ENCODE peak calls at places on chromosomes 7 and 10, in four cellular contexts. F is effector memory CD4-positive, alpha-beta T cell; T is kidney tubule cell; D is activated naive CD8-positive, alpha-beta T cell treated with anti-CD3 and anti-CD28 coated beads, Interleukin-2, amount 10 ng/mL, durations not matched to agents 7 days and 5 days. B is an unnamed sample.

GRCh38 chr7:112580717-112581435 is 100.1 kb downstream of the LSMEM1 start:
- DNase-seq in F (no peak), T (no peak), D (no peak), B (no peak)

GRCh38 chr7:3196629-3197028 is 104.4 kb upstream of the SDK1 start:
- DNase-seq in F (no peak), T (no peak), D (no peak), B (no peak)

GRCh38 chr10:126969310-126969709 is 64.1 kb downstream of the DOCK1 start:
- DNase-seq in F (no peak), T (peak), D (no peak), B (no peak)

GRCh38 chr10:75202321-75203096 is 8.1 kb upstream of the VDAC2 start:
- DNase-seq in F (no peak), T (peak), D (no peak), B (no peak)

GRCh38 chr10:99661370-99661749 is 2.1 kb downstream of the ENTPD7 start:
- DNase-seq in F (no peak), T (peak), D (no peak), B (no peak)

GRCh38 chr7:139870406-139870805 is 41.3 kb downstream of the TBXAS1 start:
- DNase-seq in F (no peak), T (no peak), D (no peak), B (no peak)

GRCh38 chr7:151351967-151352366 is 10.4 kb downstream of the NUB1 start:
- DNase-seq in F (peak), T (no peak), D (peak), B (no peak)

GRCh38 chr7:115232041-115232440 is 310.1 kb downstream of the MDFIC start:
- DNase-seq in F (no peak), T (no peak), D (no peak), B (no peak)

GRCh38 chr10:63365976-63366765 is 99.6 kb downstream of the JMJD1C start:
- DNase-seq in F (no peak), T (peak), D (no peak), B (no peak)

GRCh38 chr10:129085821-129086220 is 381.2 kb upstream of the MGMT start:
- DNase-seq in F (no peak), T (peak), D (no peak), B (no peak)

GRCh38 chr10:76190871-76191270 is 759.4 kb downstream of the LRMDA start:
- DNase-seq in F (no peak), T (peak), D (no peak), B (no peak)

GRCh38 chr7:144936314-144936713 is 100.5 kb upstream of the TPK1 start:
- DNase-seq in F (no peak), T (peak), D (no peak), B (no peak)

GRCh38 chr7:40538281-40538680 is 403.5 kb downstream of the SUGCT start:
- DNase-seq in F (no peak), T (no peak), D (no peak), B (no peak)

GRCh38 chr7:114217026-114217425 is 197.6 kb upstream of the FOXP2 start:
- DNase-seq in F (no peak), T (peak), D (no peak), B (no peak)

GRCh38 chr7:5643280-5643679 is 138.2 kb downstream of the RNF216 start:
- DNase-seq in F (peak), T (no peak), D (peak), B (no peak)

GRCh38 chr10:125840955-125841354 is 17.6 kb downstream of the BCCIP start:
- DNase-seq in F (no peak), T (no peak), D (no peak), B (no peak)

GRCh38 chr10:93991596-93992284 is 2.0 kb upstream of the PLCE1 start:
- DNase-seq in F (no peak), T (peak), D (no peak), B (no peak)

GRCh38 chr7:33764752-33765451 is 140.4 kb upstream of the BMPER start:
- DNase-seq in F (no peak), T (peak), D (no peak), B (no peak)

GRCh38 chr7:105151152-105151551 is 137.1 kb downstream of the KMT2E start:
- DNase-seq in F (no peak), T (no peak), D (no peak), B (no peak)

GRCh38 chr7:3154881-3155494 is 111.3 kb upstream of the CARD11 start:
- DNase-seq in F (peak), T (peak), D (no peak), B (peak)

GRCh38 chr10:68957654-68958053 is 1.7 kb downstream of the DDX21 start:
- DNase-seq in F (no peak), T (no peak), D (no peak), B (peak)

GRCh38 chr10:82742478-82742877 is 867.5 kb downstream of the NRG3 start:
- DNase-seq in F (no peak), T (peak), D (no peak), B (no peak)

GRCh38 chr10:69958232-69958902 is 94.3 kb upstream of the MACROH2A2 start:
- DNase-seq in F (no peak), T (peak), D (no peak), B (peak)

GRCh38 chr10:3552281-3552680 is 232.7 kb downstream of the KLF6 start:
- DNase-seq in F (no peak), T (no peak), D (no peak), B (no peak)

GRCh38 chr10:12358863-12359647 is 9.7 kb downstream of the CAMK1D start:
- DNase-seq in F (no peak), T (no peak), D (no peak), B (no peak)

GRCh38 chr7:131238260-131238940 is 89.3 kb upstream of the MKLN1 start:
- DNase-seq in F (no peak), T (peak), D (no peak), B (no peak)

GRCh38 chr7:3010161-3010560 is 33.5 kb downstream of the CARD11 start:
- DNase-seq in F (no peak), T (no peak), D (no peak), B (no peak)

GRCh38 chr10:114100848-114101741 is 57.4 kb downstream of the ADRB1 start:
- DNase-seq in F (no peak), T (peak), D (no peak), B (peak)

GRCh38 chr7:114715907-114716306 is 206.0 kb upstream of the MDFIC start:
- DNase-seq in F (no peak), T (no peak), D (no peak), B (no peak)

GRCh38 chr7:44854644-44855364 is 6.9 kb upstream of the H2AZ2 start:
- DNase-seq in F (no peak), T (no peak), D (no peak), B (no peak)

GRCh38 chr7:66353547-66353946 is 148.4 kb downstream of the TPST1 start:
- DNase-seq in F (no peak), T (peak), D (no peak), B (no peak)

GRCh38 chr10:11823122-11823988 is at the start of gene PROSER2:
- DNase-seq in F (no peak), T (peak), D (peak), B (peak)

GRCh38 chr7:135317676-135318326 is 84.2 kb downstream of the STRA8 start:
- DNase-seq in F (no peak), T (peak), D (no peak), B (no peak)

GRCh38 chr10:20473361-20473760 is 423.8 kb downstream of the NEBL start:
- DNase-seq in F (no peak), T (no peak), D (no peak), B (no peak)

GRCh38 chr10:73841526-73842285 is 30.3 kb upstream of the NDST2 start:
- DNase-seq in F (no peak), T (no peak), D (no peak), B (no peak)

GRCh38 chr7:70738486-70738885 is 393.5 kb upstream of the GALNT17 start:
- DNase-seq in F (no peak), T (no peak), D (no peak), B (no peak)

B was measured in SK-N-SH.